ENCODE peak calls at places on chromosomes 2 and 18, in six cellular contexts. M is lower leg skin, J is WTC11, T is GM12864, A is adrenal gland, U is hepatocyte. P is an unnamed sample.

GRCh38 chr2:42614838-42615237 is 46.4 kb downstream of the MTA3 start:
- DNase-seq in M (no peak), J (no peak), U (peak), A (peak), T (no peak), P (no peak)

GRCh38 chr2:147345246-147345645 is 499.6 kb upstream of the ACVR2A start:
- DNase-seq in U (peak), T (no peak), J (no peak), M (no peak), A (no peak), P (peak)

GRCh38 chr2:53994735-53995538 is 24.1 kb upstream of the PSME4 start:
- DNase-seq in U (no peak), M (no peak), A (no peak), J (no peak), T (no peak), P (no peak)

GRCh38 chr2:239689410-239689809 is 288.6 kb upstream of the HDAC4 start:
- DNase-seq in A (no peak), T (no peak), U (no peak), M (no peak), J (no peak), P (no peak)

GRCh38 chr2:214989187-214989586 is 149.2 kb downstream of the ABCA12 start:
- DNase-seq in J (no peak), U (no peak), M (no peak), T (no peak), A (no peak), P (no peak)

GRCh38 chr2:201130524-201131186 is 14.7 kb downstream of the CFLAR start:
- DNase-seq in U (no peak), M (no peak), J (no peak), A (peak), T (no peak), P (peak)

GRCh38 chr2:233122541-233122940 is 62.4 kb downstream of the INPP5D start:
- DNase-seq in U (no peak), M (no peak), A (no peak), J (no peak), T (no peak), P (no peak)

GRCh38 chr2:143375376-143375880 is 246.2 kb downstream of the ARHGAP15 start:
- DNase-seq in T (no peak), U (no peak), M (no peak), A (no peak), J (no peak), P (no peak)

GRCh38 chr2:7956126-7956689 is 725.6 kb upstream of the ID2 start:
- DNase-seq in U (peak), T (no peak), A (no peak), M (no peak), J (no peak), P (peak)

GRCh38 chr2:200378652-200379290 is 72.3 kb downstream of the SPATS2L start:
- DNase-seq in T (no peak), M (no peak), J (no peak), U (no peak), A (no peak), P (peak)

GRCh38 chr18:47585136-47585535 is 333.7 kb upstream of the SKOR2 start:
- DNase-seq in T (no peak), A (no peak), M (no peak), U (no peak), J (no peak), P (no peak)

GRCh38 chr2:123840016-123840415 is 185.1 kb upstream of the CNTNAP5 start:
- DNase-seq in M (no peak), T (no peak), U (no peak), A (no peak), J (no peak), P (no peak)

GRCh38 chr2:191311627-191312026 is 66.4 kb downstream of the MYO1B start:
- DNase-seq in A (no peak), T (no peak), U (peak), M (no peak), J (no peak), P (peak)

GRCh38 chr18:57242285-57242684 is 95.4 kb downstream of the BOD1L2 start:
- DNase-seq in U (peak), T (no peak), J (no peak), A (no peak), M (no peak), P (no peak)

GRCh38 chr2:178205853-178206516 is 11.7 kb downstream of the OSBPL6 start:
- DNase-seq in M (no peak), U (no peak), A (no peak), T (no peak), J (no peak), P (peak)

GRCh38 chr2:239157766-239158165 is 243.1 kb downstream of the HDAC4 start:
- DNase-seq in A (peak), J (peak), T (no peak), U (peak), M (no peak), P (no peak)

GRCh38 chr18:74368901-74369705 is 53.5 kb downstream of the C18orf63 start:
- DNase-seq in J (no peak), M (no peak), T (no peak), U (peak), A (no peak), P (no peak)

GRCh38 chr18:63339920-63340484 is 20.4 kb upstream of the BCL2 start:
- DNase-seq in A (no peak), T (no peak), M (no peak), J (peak), U (peak), P (peak)

GRCh38 chr2:205680067-205680466 is 2.2 kb upstream of the NRP2 start:
- DNase-seq in M (no peak), A (peak), U (peak), T (peak), J (peak), P (peak)

GRCh38 chr2:151730242-151730975 is 3.9 kb downstream of the NEB start:
- DNase-seq in T (no peak), U (no peak), M (no peak), A (no peak), J (no peak), P (peak)

GRCh38 chr2:38552259-38552658 is 50.5 kb downstream of the HNRNPLL start:
- DNase-seq in J (no peak), T (no peak), U (no peak), A (no peak), M (no peak), P (no peak)

GRCh38 chr2:38553554-38553953 is 49.2 kb downstream of the HNRNPLL start:
- DNase-seq in T (no peak), A (no peak), M (no peak), J (no peak), U (no peak), P (no peak)

GRCh38 chr2:38557217-38557616 is 45.5 kb downstream of the HNRNPLL start:
- DNase-seq in U (no peak), J (no peak), T (no peak), M (no peak), A (no peak), P (no peak)

GRCh38 chr2:38556007-38556801 is 46.5 kb downstream of the HNRNPLL start:
- DNase-seq in M (no peak), T (no peak), A (no peak), J (no peak), U (no peak), P (no peak)

DNA sequence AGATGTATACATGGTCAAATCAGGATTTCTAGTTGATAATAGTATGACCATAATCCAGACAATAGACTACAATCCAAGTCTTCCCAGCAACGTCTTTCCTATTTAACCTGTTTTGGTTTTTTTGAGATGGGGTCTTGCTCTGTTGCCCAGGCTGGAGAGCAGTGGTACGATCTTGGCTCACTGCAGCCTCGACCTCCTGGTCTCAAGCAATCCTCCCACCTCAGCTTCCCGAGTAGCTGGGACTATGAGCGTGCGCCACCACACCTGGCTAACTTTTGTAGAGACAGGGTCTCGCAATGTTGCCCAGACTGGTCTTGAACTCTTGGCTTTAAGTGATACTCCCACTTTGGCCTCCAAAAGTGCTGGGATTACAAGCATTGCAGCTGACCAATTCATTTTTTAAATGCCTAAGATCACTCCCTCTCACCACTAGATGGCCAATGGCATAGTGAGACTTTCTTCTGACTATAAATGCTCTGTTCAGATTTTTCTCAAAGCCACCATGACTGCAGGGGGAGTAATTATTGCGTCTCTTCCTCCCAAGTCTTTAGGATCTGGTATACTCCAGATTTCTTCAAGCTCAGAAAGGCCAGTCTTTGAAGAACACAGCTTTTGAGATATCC is 47.6 kb downstream of the HNRNPLL start:
- DNase-seq in M (no peak), T (no peak), U (no peak), A (no peak), J (no peak), P (peak)
- TF ChIP-seq CTCF in M (no peak), T (peak), U (peak), A (no peak), J (peak), P (peak)

GRCh38 chr2:76381624-76382023 is 670.9 kb upstream of the GCFC2 start:
- DNase-seq in A (no peak), T (no peak), U (no peak), J (no peak), M (no peak), P (no peak)
- TF ChIP-seq CTCF in A (no peak), T (no peak), U (no peak), J (no peak), M (no peak), P (no peak)

GRCh38 chr2:241315183-241315878 is at the start of gene HDLBP:
- DNase-seq in M (peak), U (peak), J (peak), T (peak), A (peak), P (peak)
- TF ChIP-seq CTCF in M (no peak), U (peak), J (no peak), T (peak), A (no peak), P (no peak)

GRCh38 chr18:48668466-48669179 is 129.8 kb downstream of the CTIF start:
- DNase-seq in A (no peak), M (no peak), J (no peak), U (no peak), T (no peak), P (no peak)
- TF ChIP-seq CTCF in A (no peak), M (no peak), J (no peak), U (peak), T (no peak), P (no peak)

GRCh38 chr2:173021939-173022371 is 53.7 kb upstream of the MAP3K20 start:
- DNase-seq in T (no peak), A (no peak), M (no peak), U (peak), J (no peak), P (peak)
- TF ChIP-seq CTCF in T (no peak), A (no peak), M (no peak), U (peak), J (no peak), P (peak)

GRCh38 chr2:102588213-102588939 is 31.0 kb upstream of the SLC9A2 start:
- DNase-seq in J (no peak), M (no peak), T (no peak), A (no peak), U (no peak), P (no peak)

GRCh38 chr2:102589444-102589843 is 29.9 kb upstream of the SLC9A2 start:
- DNase-seq in J (no peak), U (no peak), M (no peak), A (no peak), T (no peak), P (no peak)

GRCh38 chr2:102591646-102592045 is 27.7 kb upstream of the SLC9A2 start:
- DNase-seq in T (no peak), M (no peak), U (peak), A (no peak), J (no peak), P (no peak)

GRCh38 chr2:102593516-102593915 is 25.8 kb upstream of the SLC9A2 start:
- DNase-seq in A (no peak), T (no peak), M (no peak), U (no peak), J (no peak), P (no peak)

DNA sequence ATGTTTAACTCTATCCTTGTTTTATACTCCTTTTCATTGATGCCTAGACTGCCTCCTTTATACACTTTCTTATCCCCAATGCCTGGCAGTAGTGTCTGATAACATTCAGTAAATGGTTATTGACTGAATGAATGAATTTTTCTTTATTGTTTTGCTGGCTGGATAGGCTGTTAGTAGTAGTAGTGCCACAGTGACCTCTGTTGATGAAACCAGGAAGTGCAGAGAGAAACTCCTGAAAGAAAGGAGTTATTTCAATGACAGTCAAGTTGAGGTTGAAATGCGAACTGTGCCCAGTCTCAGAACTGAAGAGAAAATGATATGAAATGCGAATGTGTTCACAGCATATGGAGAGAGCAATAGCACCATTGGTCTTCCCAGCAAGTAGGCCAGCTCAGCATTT is 26.8 kb upstream of the SLC9A2 start:
- DNase-seq in A (no peak), M (no peak), U (peak), J (peak), T (no peak), P (peak)
- TF ChIP-seq CTCF in A (no peak), M (no peak), U (peak), J (peak), T (peak), P (peak)